ENCODE peak calls at places on chromosomes 3 and 15, in ten cellular contexts. C is stomach, V is upper lobe of right lung, S is colonic mucosa, J is heart right ventricle, A is PC-3, K is pancreas, Q is endothelial cell of umbilical vein, B is breast epithelium, M is dorsolateral prefrontal cortex. H is an unnamed sample.

GRCh38 chr3:43394071-43394501 is 107.7 kb downstream of the SNRK start:
- DNase-seq in C (no peak), V (no peak), S (no peak), J (peak), A (peak), K (no peak), Q (peak), B (no peak), M (no peak), H (no peak)

GRCh38 chr15:81327526-81327925 is 3.6 kb upstream of the STARD5 start:
- DNase-seq in C (no peak), V (no peak), S (no peak), J (no peak), A (no peak), K (no peak), Q (no peak), B (no peak), M (no peak), H (no peak)

GRCh38 chr3:150917941-150918340 is 12.7 kb upstream of the MINDY4B start:
- DNase-seq in C (no peak), V (no peak), S (no peak), J (no peak), A (no peak), K (no peak), Q (no peak), B (no peak), M (no peak), H (no peak)

GRCh38 chr15:73081321-73081958 is 29.2 kb downstream of the NEO1 start:
- DNase-seq in C (no peak), V (no peak), S (peak), J (no peak), A (peak), K (no peak), Q (peak), B (no peak), M (no peak), H (no peak)

GRCh38 chr3:14631687-14632444 is 19.7 kb upstream of the CCDC174 start:
- DNase-seq in C (no peak), V (no peak), S (no peak), J (no peak), A (peak), K (no peak), Q (no peak), B (no peak), M (no peak), H (peak)

GRCh38 chr15:50137893-50138292 is 18.9 kb upstream of the ATP8B4 start:
- DNase-seq in C (no peak), V (no peak), S (no peak), J (no peak), A (no peak), K (no peak), Q (no peak), B (no peak), M (no peak), H (no peak)

GRCh38 chr3:55607175-55607574 is 120.1 kb upstream of the WNT5A start:
- DNase-seq in C (no peak), V (no peak), S (no peak), J (no peak), A (no peak), K (no peak), Q (no peak), B (no peak), M (no peak), H (no peak)

GRCh38 chr3:11145888-11146287 is 8.4 kb upstream of the HRH1 start:
- DNase-seq in C (no peak), V (no peak), S (no peak), J (no peak), A (peak), K (no peak), Q (peak), B (no peak), M (no peak), H (no peak)

GRCh38 chr3:37183375-37183831 is 9.0 kb upstream of the LRRFIP2 start:
- DNase-seq in C (no peak), V (no peak), S (no peak), J (no peak), A (peak), K (no peak), Q (peak), B (peak), M (no peak), H (no peak)

GRCh38 chr15:41607033-41607432 is 48.0 kb downstream of the TYRO3 start:
- DNase-seq in C (no peak), V (no peak), S (no peak), J (no peak), A (peak), K (no peak), Q (peak), B (no peak), M (no peak), H (no peak)

GRCh38 chr3:153463895-153464294 is 301.9 kb downstream of the RAP2B start:
- DNase-seq in C (no peak), V (no peak), S (no peak), J (no peak), A (no peak), K (no peak), Q (no peak), B (no peak), M (no peak), H (no peak)

GRCh38 chr3:71128951-71129350 is 454.6 kb downstream of the FOXP1 start:
- DNase-seq in C (no peak), V (no peak), S (no peak), J (no peak), A (no peak), K (no peak), Q (peak), B (no peak), M (no peak), H (no peak)

GRCh38 chr15:25090073-25090733 is 135.4 kb downstream of the SNRPN start:
- DNase-seq in C (no peak), V (no peak), S (no peak), J (no peak), A (no peak), K (no peak), Q (no peak), B (no peak), M (no peak), H (no peak)

GRCh38 chr15:41544650-41545015 is 576 bp upstream of the RPAP1 start:
- DNase-seq in C (peak), V (peak), S (peak), J (peak), A (no peak), K (no peak), Q (no peak), B (peak), M (peak), H (no peak)

GRCh38 chr3:191369081-191370010 is 39.0 kb upstream of the UTS2B start:
- DNase-seq in C (no peak), V (no peak), S (no peak), J (no peak), A (no peak), K (no peak), Q (no peak), B (no peak), M (no peak), H (no peak)

GRCh38 chr3:185746470-185746869 is 78.4 kb downstream of the IGF2BP2 start:
- DNase-seq in C (no peak), V (no peak), S (peak), J (no peak), A (peak), K (no peak), Q (peak), B (no peak), M (no peak), H (no peak)

GRCh38 chr15:84992157-84992940 is 10.7 kb downstream of the PDE8A start:
- DNase-seq in C (peak), V (no peak), S (peak), J (no peak), A (peak), K (no peak), Q (peak), B (no peak), M (no peak), H (no peak)

GRCh38 chr3:11195201-11195600 is 40.9 kb downstream of the HRH1 start:
- DNase-seq in C (no peak), V (no peak), S (no peak), J (no peak), A (no peak), K (no peak), Q (peak), B (no peak), M (no peak), H (no peak)

GRCh38 chr3:129970603-129971002 is 3.9 kb upstream of the TRH start:
- DNase-seq in C (no peak), V (no peak), S (no peak), J (no peak), A (no peak), K (no peak), Q (no peak), B (no peak), M (no peak), H (no peak)
- TF ChIP-seq CTCF in C (no peak), V (no peak), S (no peak), J (no peak), A (no peak), K (no peak), Q (no peak), B (no peak), M (no peak), H (no peak)

DNA sequence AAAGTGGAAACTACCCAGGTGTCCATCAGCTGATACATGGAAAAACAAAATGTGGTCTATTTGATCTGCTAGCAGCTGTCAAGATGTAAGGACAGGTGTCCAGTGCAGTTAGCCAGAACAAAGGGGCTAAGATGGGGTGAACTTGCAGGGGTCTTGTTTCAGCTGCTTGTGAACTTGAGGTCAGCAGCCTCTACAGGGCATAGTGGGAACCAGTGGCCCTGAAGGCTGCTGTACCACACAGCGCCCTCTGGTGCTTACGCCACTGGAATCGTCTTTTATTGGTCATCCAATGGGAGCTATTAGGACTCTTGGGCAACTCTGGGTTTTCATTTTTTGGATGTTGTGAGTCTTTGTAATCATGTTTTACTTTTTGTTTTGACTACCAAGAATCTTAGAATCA is 62.2 kb upstream of the CTSH start:
- DNase-seq in C (peak), V (no peak), S (peak), J (peak), A (peak), K (no peak), Q (peak), B (no peak), M (no peak), H (no peak)
- TF ChIP-seq CTCF in C (no peak), V (peak), S (peak), J (peak), A (peak), K (peak), Q (peak), B (no peak), M (no peak), H (no peak)

DNA sequence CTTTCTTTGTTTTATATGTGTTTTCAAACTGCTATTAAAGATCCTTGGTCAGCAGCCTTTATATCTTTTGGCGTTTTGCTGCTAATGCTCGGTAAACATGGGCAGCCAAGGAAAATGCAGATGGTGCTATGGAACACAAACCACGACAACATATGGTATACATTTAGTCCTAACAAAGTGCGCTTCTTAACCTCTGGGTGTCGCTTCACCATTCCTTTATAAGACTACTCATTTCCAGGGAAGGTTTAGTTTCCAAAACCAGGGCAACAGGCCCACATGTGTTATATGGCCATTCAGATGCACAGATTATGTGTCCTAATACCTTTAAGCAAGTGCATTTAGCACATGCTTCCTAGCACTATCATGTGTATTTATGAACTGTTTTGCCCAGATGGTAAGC is 14.7 kb downstream of the SHOX2 start:
- DNase-seq in C (no peak), V (no peak), S (no peak), J (no peak), A (no peak), K (no peak), Q (peak), B (no peak), M (no peak), H (no peak)
- TF ChIP-seq CTCF in C (no peak), V (peak), S (no peak), J (peak), A (no peak), K (no peak), Q (peak), B (no peak), M (no peak), H (no peak)

GRCh38 chr15:65641723-65642475 is 20.2 kb downstream of the SLC24A1 start:
- DNase-seq in C (no peak), V (no peak), S (no peak), J (no peak), A (no peak), K (no peak), Q (no peak), B (no peak), M (no peak), H (no peak)
- TF ChIP-seq CTCF in C (no peak), V (no peak), S (no peak), J (no peak), A (no peak), K (no peak), Q (no peak), B (no peak), M (no peak), H (no peak)

DNA sequence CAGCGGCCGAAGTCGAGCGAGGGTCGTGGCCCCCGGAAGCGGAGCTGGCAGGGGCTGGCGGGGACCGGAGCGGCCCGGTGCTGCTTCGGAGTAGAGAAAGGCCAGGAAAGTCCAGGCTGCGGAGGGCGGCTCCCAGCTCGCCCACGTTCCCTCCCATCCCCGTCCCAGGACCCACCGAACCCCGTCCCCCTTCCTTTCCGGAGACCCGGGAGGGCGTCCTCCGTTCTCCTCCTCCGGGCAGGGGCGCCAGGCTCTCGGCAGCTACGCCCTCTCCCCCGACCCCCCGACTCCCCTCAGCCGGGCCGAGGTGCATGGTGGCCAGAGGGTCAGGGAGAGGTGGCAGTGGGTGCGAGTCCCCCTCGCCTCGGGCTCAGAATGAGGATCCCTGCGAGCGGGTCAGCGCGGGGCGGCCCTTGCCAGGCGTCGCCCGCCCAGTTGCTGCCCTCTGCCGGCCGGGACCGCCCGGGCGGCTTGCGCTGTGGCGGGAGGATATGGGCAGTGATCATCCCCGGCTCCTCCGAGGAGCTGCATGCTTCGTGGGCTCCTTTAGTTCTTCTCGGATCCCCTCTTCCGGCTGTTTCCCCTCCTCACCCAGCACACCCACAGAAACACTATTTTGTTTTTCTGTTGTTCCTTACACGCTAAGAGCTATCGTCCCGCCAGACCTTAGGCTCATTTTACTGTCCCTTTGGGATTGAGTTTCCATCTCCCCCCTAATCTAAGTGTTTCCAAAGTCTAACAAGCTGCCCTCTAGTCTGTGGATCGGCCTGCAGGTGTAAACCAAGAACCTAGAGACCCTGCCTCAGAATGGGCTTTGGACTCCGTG is 744 bp upstream of the ALDH1A2 start:
- DNase-seq in C (peak), V (peak), S (peak), J (peak), A (peak), K (peak), Q (peak), B (peak), M (peak), H (peak)
- TF ChIP-seq CTCF in C (no peak), V (peak), S (peak), J (peak), A (peak), K (peak), Q (peak), B (peak), M (peak), H (peak)

GRCh38 chr3:196991581-196992460 is 23.2 kb upstream of the PIGZ start:
- DNase-seq in C (no peak), V (peak), S (no peak), J (no peak), A (no peak), K (peak), Q (no peak), B (no peak), M (peak), H (no peak)

GRCh38 chr3:196995646-196996355 is 27.2 kb upstream of the PIGZ start:
- DNase-seq in C (no peak), V (peak), S (no peak), J (no peak), A (no peak), K (peak), Q (no peak), B (no peak), M (peak), H (no peak)

GRCh38 chr3:196995027-196995426 is 26.4 kb upstream of the PIGZ start:
- DNase-seq in C (no peak), V (no peak), S (no peak), J (no peak), A (no peak), K (no peak), Q (no peak), B (no peak), M (peak), H (no peak)

GRCh38 chr3:196992461-196993065 is 23.9 kb upstream of the PIGZ start:
- DNase-seq in C (no peak), V (peak), S (no peak), J (no peak), A (no peak), K (peak), Q (no peak), B (no peak), M (no peak), H (no peak)

GRCh38 chr3:196994056-196994455 is 25.4 kb upstream of the PIGZ start:
- DNase-seq in C (no peak), V (peak), S (no peak), J (no peak), A (no peak), K (peak), Q (no peak), B (no peak), M (peak), H (no peak)
- TF ChIP-seq CTCF in C (no peak), V (no peak), S (no peak), J (no peak), A (no peak), K (no peak), Q (no peak), B (no peak), M (no peak), H (no peak)

GRCh38 chr3:50260942-50261441 is 8.0 kb upstream of the SEMA3B start:
- DNase-seq in C (no peak), V (no peak), S (no peak), J (no peak), A (no peak), K (peak), Q (no peak), B (no peak), M (no peak), H (no peak)

GRCh38 chr3:50264389-50264963 is 4.5 kb upstream of the SEMA3B start:
- DNase-seq in C (peak), V (peak), S (peak), J (peak), A (peak), K (peak), Q (peak), B (peak), M (peak), H (peak)

GRCh38 chr3:50263443-50264388 is 5.2 kb upstream of the SEMA3B start:
- DNase-seq in C (no peak), V (no peak), S (no peak), J (no peak), A (no peak), K (no peak), Q (no peak), B (no peak), M (no peak), H (no peak)

GRCh38 chr3:50261505-50261904 is 7.4 kb upstream of the SEMA3B start:
- DNase-seq in C (no peak), V (no peak), S (no peak), J (no peak), A (no peak), K (no peak), Q (no peak), B (no peak), M (no peak), H (no peak)

DNA sequence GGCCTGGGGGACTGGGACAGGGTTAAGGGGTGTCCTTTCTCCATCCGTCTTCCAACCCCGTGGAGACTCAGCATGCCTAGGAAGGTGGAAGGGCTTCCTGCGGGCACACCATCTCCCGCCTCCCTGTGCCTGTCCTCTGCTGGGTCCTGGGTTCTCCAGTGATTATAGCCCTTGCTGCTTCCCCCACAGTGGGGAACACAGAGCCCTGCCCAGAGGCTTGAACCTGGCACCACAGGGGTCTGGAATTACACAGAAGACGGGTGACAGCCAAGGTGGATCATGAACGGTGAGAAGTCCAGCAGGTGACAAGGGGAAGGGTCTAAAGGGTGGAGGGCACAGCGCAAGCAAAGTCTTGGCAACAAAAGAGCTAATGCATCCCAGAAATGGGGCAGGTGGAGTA is 6.2 kb upstream of the SEMA3B start:
- DNase-seq in C (no peak), V (no peak), S (no peak), J (no peak), A (no peak), K (no peak), Q (no peak), B (no peak), M (no peak), H (no peak)
- TF ChIP-seq CTCF in C (no peak), V (no peak), S (no peak), J (no peak), A (no peak), K (no peak), Q (no peak), B (no peak), M (no peak), H (no peak)

DNA sequence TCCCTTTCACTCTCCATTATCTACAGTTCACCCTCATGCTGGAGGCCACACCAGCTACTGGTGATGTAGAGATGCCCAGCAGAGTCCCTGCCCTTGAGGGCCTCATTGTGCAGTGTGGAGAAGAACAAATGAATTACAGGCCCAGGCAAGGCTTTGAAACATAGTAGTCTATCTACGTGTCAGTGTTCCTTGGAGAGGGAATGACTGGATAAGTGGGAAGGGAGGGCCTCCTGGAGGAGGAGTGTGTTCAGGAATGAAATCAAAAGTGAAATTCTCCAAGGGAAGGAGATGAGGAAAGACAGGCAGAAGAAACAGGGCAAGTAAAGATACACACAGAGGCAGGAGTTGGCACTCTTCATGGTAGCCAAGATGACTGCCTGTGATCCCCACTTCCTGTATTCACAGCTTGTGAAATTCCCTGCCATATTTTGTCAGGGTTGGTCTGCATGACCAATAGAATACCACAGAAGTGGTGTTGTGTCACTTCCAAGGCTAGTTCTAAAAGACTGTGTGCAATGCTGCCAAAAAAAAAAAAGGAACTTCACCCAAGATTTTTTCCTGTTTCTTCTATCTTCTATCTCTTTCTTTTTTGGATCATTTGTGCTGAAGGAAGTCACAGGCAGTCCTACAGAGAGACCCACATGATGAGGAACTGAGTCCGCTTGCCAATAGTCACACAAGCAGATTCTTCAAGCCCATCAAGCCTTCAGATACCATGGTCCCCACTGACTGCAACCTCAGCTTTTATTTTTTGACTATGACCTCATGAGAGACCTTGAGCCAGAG is 17.9 kb upstream of the RAF1 start:
- DNase-seq in C (no peak), V (no peak), S (no peak), J (no peak), A (peak), K (no peak), Q (no peak), B (no peak), M (no peak), H (no peak)
- TF ChIP-seq CTCF in C (no peak), V (no peak), S (no peak), J (no peak), A (no peak), K (no peak), Q (no peak), B (no peak), M (no peak), H (no peak)